ENCODE peak calls at places on chromosomes 6 and 20, in eight cellular contexts. Q is activated B cell treated with CpG ODN at 0.5 μM for 24 hours, M is bronchial epithelial cell, U is BE2C, X is cardiac muscle cell, T is left lung, G is neural crest cell, O is GM20000. V is an unnamed sample.

GRCh38 chr6:53704700-53705099 is 39.1 kb upstream of the KLHL31 start:
- DNase-seq in U (no peak), Q (no peak), M (no peak), G (no peak), T (no peak), O (no peak), X (no peak), V (no peak)

GRCh38 chr6:12058164-12058926 is 46.2 kb downstream of the HIVEP1 start:
- DNase-seq in U (no peak), M (no peak), Q (no peak), G (no peak), X (no peak), T (no peak), O (no peak), V (no peak)

GRCh38 chr6:39108041-39108839 is 6.7 kb downstream of the SAYSD1 start:
- DNase-seq in M (no peak), G (no peak), O (no peak), T (no peak), Q (no peak), X (no peak), U (no peak), V (no peak)

GRCh38 chr6:100466410-100467143 is 1.9 kb upstream of the SIM1 start:
- DNase-seq in M (no peak), U (no peak), T (no peak), Q (no peak), X (no peak), O (no peak), G (no peak), V (no peak)

GRCh38 chr6:148564494-148564893 is 182.3 kb upstream of the UST start:
- DNase-seq in O (no peak), G (no peak), M (no peak), U (no peak), T (no peak), Q (no peak), X (no peak), V (no peak)

GRCh38 chr6:33417127-33417902 is 592 bp downstream of the CUTA start:
- DNase-seq in X (peak; percentile 55), U (no peak), Q (no peak), M (peak; percentile 79), O (no peak), G (no peak), T (no peak), V (no peak)

GRCh38 chr6:4583026-4583425 is 193.2 kb upstream of the CDYL start:
- DNase-seq in O (no peak), M (peak; percentile 36), X (no peak), Q (no peak), U (no peak), G (no peak), T (no peak), V (no peak)

GRCh38 chr20:258269-258858 is 840 bp downstream of the DEFB132 start:
- DNase-seq in O (no peak), T (no peak), M (no peak), G (no peak), Q (no peak), U (no peak), X (no peak), V (no peak)

GRCh38 chr20:9059931-9060330 is 9.0 kb upstream of the PLCB4 start:
- DNase-seq in O (no peak), G (no peak), U (no peak), M (peak; percentile 34), Q (no peak), X (no peak), T (no peak), V (no peak)

GRCh38 chr6:9543649-9544048 is 871.2 kb downstream of the TFAP2A start:
- DNase-seq in O (no peak), M (no peak), G (no peak), Q (no peak), X (no peak), U (no peak), T (no peak), V (no peak)

GRCh38 chr6:133131621-133132020 is 109.5 kb upstream of the EYA4 start:
- DNase-seq in G (no peak), O (no peak), U (peak; percentile 14), T (no peak), M (no peak), X (peak; percentile 19), Q (no peak), V (no peak)

GRCh38 chr20:5731753-5732366 is 18.3 kb upstream of the SHLD1 start:
- DNase-seq in M (no peak), T (no peak), Q (no peak), O (no peak), G (no peak), U (no peak), X (no peak), V (no peak)

GRCh38 chr6:151389640-151390275 is 1.6 kb downstream of the ZBTB2 start:
- DNase-seq in X (peak; percentile 51), G (peak; percentile 49), Q (no peak), O (peak; percentile 21), U (peak; percentile 66), T (no peak), M (peak; percentile 73), V (peak; percentile 93)

GRCh38 chr20:4341804-4342560 is 326.6 kb upstream of the RNF24 start:
- DNase-seq in U (no peak), G (no peak), T (no peak), X (no peak), M (peak; percentile 65), O (no peak), Q (no peak), V (no peak)

GRCh38 chr20:49729780-49730179 is 16.1 kb upstream of the B4GALT5 start:
- DNase-seq in G (no peak), Q (no peak), O (no peak), U (no peak), X (no peak), T (no peak), M (no peak), V (no peak)

GRCh38 chr6:108363756-108364356 is 69.0 kb downstream of the AFG1L start:
- DNase-seq in M (peak; percentile 67), O (no peak), X (no peak), Q (no peak), T (no peak), G (no peak), U (no peak), V (no peak)

GRCh38 chr6:28737750-28738395 is 185.9 kb downstream of the TRIM27 start:
- DNase-seq in M (no peak), T (no peak), Q (no peak), X (no peak), G (no peak), U (no peak), O (no peak), V (no peak)

GRCh38 chr6:107767637-107768036 is 56.5 kb downstream of the SCML4 start:
- DNase-seq in Q (no peak), U (no peak), X (no peak), O (no peak), T (no peak), G (no peak), M (no peak), V (no peak)

GRCh38 chr20:50754420-50754819 is 23.0 kb downstream of the PARD6B start:
- DNase-seq in Q (no peak), U (no peak), M (no peak), T (no peak), G (no peak), O (no peak), X (no peak), V (no peak)

DNA sequence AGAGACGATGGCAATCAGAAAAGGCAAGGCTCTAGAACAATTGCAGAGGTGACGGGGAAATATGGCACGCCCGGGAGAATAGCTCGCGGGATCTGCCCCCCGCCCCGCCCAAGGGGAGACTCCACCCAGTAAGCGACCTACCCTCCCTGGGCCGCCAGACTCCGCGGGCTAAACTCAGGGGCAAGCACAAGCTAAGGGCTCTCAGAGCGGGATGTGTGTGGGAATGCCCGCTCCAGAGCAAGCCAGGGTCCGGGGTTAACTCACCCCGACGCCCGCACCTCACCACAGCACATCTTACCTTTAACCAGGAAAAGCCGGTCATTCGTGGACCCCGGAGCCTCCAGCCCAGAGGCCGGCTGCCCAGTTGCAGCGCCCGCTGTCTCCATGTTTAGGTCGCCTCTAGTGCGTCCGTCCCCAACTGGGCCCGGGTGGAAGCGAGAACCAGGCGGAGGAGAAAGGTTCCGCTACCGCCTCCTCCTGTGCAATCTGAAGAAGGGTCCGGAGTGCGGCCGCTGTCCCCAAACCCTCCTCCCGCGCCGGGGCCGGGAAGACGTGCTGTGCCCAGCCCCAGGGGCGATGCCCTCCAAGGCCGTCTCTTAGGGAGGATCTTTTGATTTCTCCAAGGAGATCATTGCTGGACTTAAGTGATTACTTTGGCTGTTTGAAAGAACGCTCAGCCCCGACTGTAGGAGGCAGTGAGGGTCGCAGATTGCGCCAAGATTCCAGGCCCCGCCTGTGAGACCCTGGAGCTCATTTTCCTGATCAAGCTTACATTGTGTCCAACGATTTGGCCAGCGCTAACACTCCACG is at the start of gene TMEM242:
- DNase-seq in O (peak; percentile 82), T (peak; percentile 91), U (peak; percentile 91), X (peak; percentile 93), G (peak; percentile 97), Q (peak; percentile 90), M (peak; percentile 81), V (peak; percentile 97)
- TF ChIP-seq CTCF in O (no peak), T (no peak), U (peak; percentile 40), X (peak; percentile 41), G (peak; percentile 51), Q (no peak), M (peak; percentile 25), V (peak; percentile 70)

GRCh38 chr6:84763397-84764331 is 734 bp downstream of the TBX18 start:
- DNase-seq in M (peak; percentile 42), U (peak; percentile 52), G (peak; percentile 18), O (no peak), Q (no peak), T (no peak), X (peak; percentile 58), V (no peak)

GRCh38 chr6:84766118-84766683 is 1.8 kb upstream of the TBX18 start:
- DNase-seq in M (no peak), T (no peak), X (no peak), U (no peak), G (no peak), Q (no peak), O (no peak), V (no peak)

GRCh38 chr6:84762220-84762940 is 2.0 kb downstream of the TBX18 start:
- DNase-seq in M (no peak), U (peak; percentile 44), X (peak; percentile 52), T (no peak), G (no peak), O (peak; percentile 34), Q (no peak), V (no peak)

GRCh38 chr6:84762941-84763396 is 1.4 kb downstream of the TBX18 start:
- DNase-seq in T (no peak), Q (no peak), U (peak; percentile 22), X (no peak), O (no peak), G (no peak), M (no peak), V (no peak)

GRCh38 chr6:84764332-84765049 is at the start of gene TBX18:
- DNase-seq in O (no peak), M (peak; percentile 91), T (peak; percentile 59), G (peak; percentile 78), Q (no peak), U (peak; percentile 94), X (peak; percentile 94), V (peak; percentile 96)
- TF ChIP-seq CTCF in O (no peak), M (peak; percentile 29), T (no peak), G (no peak), Q (no peak), U (peak; percentile 19), X (peak; percentile 22), V (peak; percentile 52)

GRCh38 chr20:10428008-10428407 is 6.0 kb downstream of the MKKS start:
- DNase-seq in G (no peak), T (no peak), U (no peak), M (no peak), Q (no peak), O (no peak), X (no peak), V (no peak)
- TF ChIP-seq CTCF in G (no peak), T (no peak), U (no peak), M (no peak), Q (no peak), O (no peak), X (no peak), V (no peak)

GRCh38 chr6:169720207-169720855 is 4.0 kb downstream of the PHF10 start:
- DNase-seq in X (no peak), U (no peak), O (no peak), G (no peak), T (no peak), M (no peak), Q (no peak), V (no peak)
- TF ChIP-seq CTCF in X (no peak), U (peak; percentile 28), O (no peak), G (peak; percentile 35), T (no peak), M (no peak), Q (no peak), V (peak; percentile 44)